ENCODE peak calls at places on chromosomes 12 and 14, in six cellular contexts. One of them, this sample, is unnamed.

GRCh38 chr12:15979096-15980091 is 68.3 kb downstream of the DERA start:
- DNase-seq in GM20000: peak
- DNase-seq in hepatocyte: peak
- DNase-seq in stromal cell of bone marrow: peak
- DNase-seq in NCI-H345: no peak
- DNase-seq in stimulated activated CD4-positive, alpha-beta T cell treated with anti-CD3 and anti-CD28 coated beads, Interleukin-12 subunit alpha, Interleukin-12 subunit beta, amount 100 ng/mL, for 24 hours: no peak
- DNase-seq in this sample: peak

GRCh38 chr12:121085842-121086353 is 46.8 kb upstream of the P2RX7 start:
- DNase-seq in stromal cell of bone marrow: no peak
- DNase-seq in NCI-H345: no peak
- DNase-seq in stimulated activated CD4-positive, alpha-beta T cell treated with anti-CD3 and anti-CD28 coated beads, Interleukin-12 subunit alpha, Interleukin-12 subunit beta, amount 100 ng/mL, for 24 hours: no peak
- DNase-seq in hepatocyte: no peak
- DNase-seq in GM20000: no peak
- DNase-seq in this sample: no peak

GRCh38 chr12:76685246-76685678 is 78.7 kb upstream of the ZDHHC17 start:
- DNase-seq in GM20000: no peak
- DNase-seq in hepatocyte: peak
- DNase-seq in stimulated activated CD4-positive, alpha-beta T cell treated with anti-CD3 and anti-CD28 coated beads, Interleukin-12 subunit alpha, Interleukin-12 subunit beta, amount 100 ng/mL, for 24 hours: no peak
- DNase-seq in stromal cell of bone marrow: peak
- DNase-seq in NCI-H345: no peak
- DNase-seq in this sample: peak

GRCh38 chr12:52254180-52254964 is 20.1 kb upstream of the KRT86 start:
- DNase-seq in stimulated activated CD4-positive, alpha-beta T cell treated with anti-CD3 and anti-CD28 coated beads, Interleukin-12 subunit alpha, Interleukin-12 subunit beta, amount 100 ng/mL, for 24 hours: no peak
- DNase-seq in stromal cell of bone marrow: no peak
- DNase-seq in hepatocyte: no peak
- DNase-seq in GM20000: peak
- DNase-seq in NCI-H345: no peak
- DNase-seq in this sample: no peak

GRCh38 chr14:20346713-20347112 is 3.3 kb downstream of the PARP2 start:
- DNase-seq in NCI-H345: no peak
- DNase-seq in stimulated activated CD4-positive, alpha-beta T cell treated with anti-CD3 and anti-CD28 coated beads, Interleukin-12 subunit alpha, Interleukin-12 subunit beta, amount 100 ng/mL, for 24 hours: no peak
- DNase-seq in hepatocyte: no peak
- DNase-seq in GM20000: no peak
- DNase-seq in stromal cell of bone marrow: no peak
- DNase-seq in this sample: no peak

GRCh38 chr12:102423447-102423846 is 56.9 kb downstream of the IGF1 start:
- DNase-seq in stimulated activated CD4-positive, alpha-beta T cell treated with anti-CD3 and anti-CD28 coated beads, Interleukin-12 subunit alpha, Interleukin-12 subunit beta, amount 100 ng/mL, for 24 hours: no peak
- DNase-seq in stromal cell of bone marrow: peak
- DNase-seq in NCI-H345: no peak
- DNase-seq in GM20000: no peak
- DNase-seq in hepatocyte: no peak
- DNase-seq in this sample: no peak

GRCh38 chr14:69079188-69079742 is 73.7 kb downstream of the DCAF5 start:
- DNase-seq in GM20000: no peak
- DNase-seq in stromal cell of bone marrow: no peak
- DNase-seq in NCI-H345: no peak
- DNase-seq in hepatocyte: peak
- DNase-seq in stimulated activated CD4-positive, alpha-beta T cell treated with anti-CD3 and anti-CD28 coated beads, Interleukin-12 subunit alpha, Interleukin-12 subunit beta, amount 100 ng/mL, for 24 hours: no peak
- DNase-seq in this sample: no peak

GRCh38 chr14:50044040-50044651 is 72.2 kb downstream of the VCPKMT start:
- DNase-seq in stromal cell of bone marrow: no peak
- DNase-seq in stimulated activated CD4-positive, alpha-beta T cell treated with anti-CD3 and anti-CD28 coated beads, Interleukin-12 subunit alpha, Interleukin-12 subunit beta, amount 100 ng/mL, for 24 hours: no peak
- DNase-seq in hepatocyte: no peak
- DNase-seq in NCI-H345: no peak
- DNase-seq in GM20000: no peak
- DNase-seq in this sample: peak

GRCh38 chr12:58529897-58530296 is 390.4 kb downstream of the LRIG3 start:
- DNase-seq in stromal cell of bone marrow: peak
- DNase-seq in NCI-H345: no peak
- DNase-seq in GM20000: no peak
- DNase-seq in stimulated activated CD4-positive, alpha-beta T cell treated with anti-CD3 and anti-CD28 coated beads, Interleukin-12 subunit alpha, Interleukin-12 subunit beta, amount 100 ng/mL, for 24 hours: no peak
- DNase-seq in hepatocyte: peak
- DNase-seq in this sample: no peak

GRCh38 chr14:94886931-94887330 is 117.0 kb upstream of the GSC start:
- DNase-seq in NCI-H345: no peak
- DNase-seq in GM20000: no peak
- DNase-seq in hepatocyte: no peak
- DNase-seq in stimulated activated CD4-positive, alpha-beta T cell treated with anti-CD3 and anti-CD28 coated beads, Interleukin-12 subunit alpha, Interleukin-12 subunit beta, amount 100 ng/mL, for 24 hours: no peak
- DNase-seq in stromal cell of bone marrow: no peak
- DNase-seq in this sample: no peak

This sample was measured in small intestine.